ENCODE peak calls at places on chromosomes 11 and 22, in four cellular contexts. D, H, B and P are unnamed samples.

GRCh38 chr11:77410076-77410827 is 63.6 kb downstream of the PAK1 start:
- DNase-seq in D (no peak), H (no peak), B (peak; percentile 25), P (peak; percentile 15)

GRCh38 chr11:122795281-122795680 is 43.0 kb upstream of the CRTAM start:
- DNase-seq in D (no peak), H (no peak), B (no peak), P (no peak)

GRCh38 chr22:30444632-30445437 is 19.3 kb downstream of the MTFP1 start:
- DNase-seq in H (no peak), B (peak; percentile 62), D (no peak), P (peak; percentile 26)

GRCh38 chr11:30016588-30017363 is at the start of gene KCNA4:
- DNase-seq in D (peak; percentile 75), B (no peak), H (no peak), P (no peak)

GRCh38 chr11:96794152-96794551 is 404.3 kb downstream of the JRKL start:
- DNase-seq in H (no peak), D (no peak), B (no peak), P (no peak)

GRCh38 chr11:62108017-62108750 is 15.6 kb upstream of the INCENP start:
- DNase-seq in B (peak; percentile 77), D (no peak), H (no peak), P (peak; percentile 65)

GRCh38 chr11:62132188-62132587 is 8.4 kb downstream of the INCENP start:
- DNase-seq in D (no peak), B (no peak), H (no peak), P (no peak)

GRCh38 chr11:96393753-96394348 is 4.0 kb downstream of the JRKL start:
- DNase-seq in D (no peak), H (no peak), B (peak; percentile 66), P (peak; percentile 39)

GRCh38 chr22:43128928-43129424 is 14.2 kb downstream of the MCAT start:
- DNase-seq in D (no peak), H (peak; percentile 83), B (peak; percentile 66), P (no peak)

GRCh38 chr11:120056301-120057027 is 81.4 kb downstream of the TRIM29 start:
- DNase-seq in B (no peak), D (no peak), H (no peak), P (no peak)

GRCh38 chr11:71198141-71198822 is 54.1 kb downstream of the SHANK2 start:
- DNase-seq in H (peak; percentile 9), D (no peak), B (no peak), P (no peak)

GRCh38 chr11:117387992-117388765 is 60.5 kb downstream of the CEP164 start:
- DNase-seq in B (no peak), H (no peak), D (no peak), P (no peak)

GRCh38 chr11:35932641-35933571 is 11.0 kb upstream of the LDLRAD3 start:
- DNase-seq in D (no peak), B (peak; percentile 87), H (no peak), P (peak; percentile 97)

GRCh38 chr11:95849087-95849825 is 59.0 kb downstream of the CEP57 start:
- DNase-seq in H (peak; percentile 35), B (peak; percentile 85), D (no peak), P (peak; percentile 65)

GRCh38 chr22:45212306-45212709 is 28.4 kb downstream of the KIAA0930 start:
- DNase-seq in B (no peak), H (peak; percentile 53), D (peak; percentile 86), P (no peak)

GRCh38 chr22:35498026-35498425 is 42.6 kb upstream of the RASD2 start:
- DNase-seq in D (no peak), B (no peak), H (no peak), P (no peak)

GRCh38 chr22:46289244-46289891 is 7.3 kb upstream of the GTSE1 start:
- DNase-seq in D (no peak), B (peak; percentile 25), H (no peak), P (no peak)

GRCh38 chr11:12800032-12800671 is 125.9 kb downstream of the TEAD1 start:
- DNase-seq in B (no peak), D (no peak), H (peak; percentile 47), P (no peak)

GRCh38 chr11:24289301-24289700 is 207.6 kb upstream of the LUZP2 start:
- DNase-seq in B (no peak), D (no peak), H (no peak), P (no peak)

GRCh38 chr11:88363566-88364169 is 26.1 kb upstream of the CTSC start:
- DNase-seq in D (no peak), H (no peak), B (peak; percentile 83), P (peak; percentile 82)

GRCh38 chr22:49825436-49825835 is 2.2 kb downstream of the BRD1 start:
- DNase-seq in H (no peak), D (no peak), B (peak; percentile 51), P (no peak)

GRCh38 chr11:93694109-93694508 is 32.6 kb downstream of the CEP295 start:
- DNase-seq in H (no peak), D (no peak), B (no peak), P (no peak)

GRCh38 chr11:15629690-15630321 is 515.1 kb downstream of the INSC start:
- DNase-seq in D (peak; percentile 46), H (no peak), B (peak; percentile 43), P (peak; percentile 54)

GRCh38 chr11:3747704-3748103 is 49.6 kb downstream of the NUP98 start:
- DNase-seq in D (no peak), H (no peak), B (peak; percentile 71), P (no peak)

GRCh38 chr11:12841946-12842630 is 167.0 kb upstream of the RASSF10 start:
- DNase-seq in B (peak; percentile 22), D (no peak), H (no peak), P (no peak)

GRCh38 chr11:17722000-17722643 is 2.8 kb downstream of the MYOD1 start:
- DNase-seq in D (no peak), B (no peak), H (no peak), P (no peak)

GRCh38 chr11:76781046-76781801 is 1.9 kb upstream of the TSKU start:
- DNase-seq in B (no peak), H (peak; percentile 78), D (no peak), P (no peak)

GRCh38 chr22:28006271-28006670 is 87.2 kb upstream of the PITPNB start:
- DNase-seq in H (no peak), D (no peak), B (no peak), P (no peak)

GRCh38 chr11:90391756-90392155 is 168.9 kb upstream of the CHORDC1 start:
- DNase-seq in B (no peak), H (no peak), D (no peak), P (no peak)

GRCh38 chr11:64207247-64208085 is 945 bp downstream of the FERMT3 start:
- DNase-seq in B (peak; percentile 95), H (peak; percentile 76), D (peak; percentile 78), P (peak; percentile 68)

GRCh38 chr22:19629720-19630419 is 84.4 kb upstream of the SEPTIN5 start:
- DNase-seq in B (peak; percentile 86), H (peak; percentile 41), D (peak; percentile 77), P (peak; percentile 65)

GRCh38 chr11:91164452-91164822 is 941.6 kb upstream of the CHORDC1 start:
- DNase-seq in H (no peak), B (no peak), D (no peak), P (no peak)

GRCh38 chr11:31809857-31810778 is 1.0 kb downstream of the PAX6 start:
- DNase-seq in H (no peak), D (no peak), B (peak; percentile 56), P (no peak)

GRCh38 chr22:35596821-35597220 is 20.3 kb downstream of the MB start:
- DNase-seq in H (peak; percentile 74), B (no peak), D (peak; percentile 84), P (no peak)

GRCh38 chr22:49667236-49667635 is 160.4 kb downstream of the BRD1 start:
- DNase-seq in B (no peak), D (peak; percentile 64), H (no peak), P (peak; percentile 5)